ENCODE peak calls at places on chromosome X, in seven cellular contexts. N, M, V, C, S, Z and A are unnamed samples.

GRCh38 chrX:46574337-46574940 is 874 bp downstream of the CHST7 start:
- DNase-seq in S (peak; percentile 32), V (no peak), N (no peak), C (peak; percentile 39), M (no peak), Z (peak; percentile 39), A (no peak)

GRCh38 chrX:55839480-55839879 is 121.9 kb downstream of the RRAGB start:
- DNase-seq in S (peak; percentile 3), V (no peak), M (no peak), Z (no peak), N (no peak), C (no peak), A (no peak)

GRCh38 chrX:100447563-100448397 is 37.7 kb upstream of the PCDH19 start:
- DNase-seq in N (no peak), C (peak; percentile 3), V (peak; percentile 3), S (peak; percentile 21), Z (no peak), M (no peak), A (no peak)

GRCh38 chrX:20350598-20350997 is 83.9 kb upstream of the RPS6KA3 start:
- DNase-seq in N (no peak), C (no peak), S (no peak), V (no peak), M (no peak), Z (no peak), A (no peak)

GRCh38 chrX:69321789-69322188 is 156.5 kb upstream of the PJA1 start:
- DNase-seq in V (no peak), N (no peak), M (no peak), Z (no peak), C (no peak), S (no peak), A (no peak)

GRCh38 chrX:136196691-136197155 is 49.4 kb downstream of the FHL1 start:
- DNase-seq in S (no peak), M (no peak), Z (no peak), V (no peak), C (peak; percentile 41), N (no peak), A (no peak)

GRCh38 chrX:71618303-71618721 is at the start of gene CXCR3:
- DNase-seq in C (peak; percentile 44), S (peak; percentile 91), N (no peak), Z (peak; percentile 53), V (no peak), M (no peak), A (no peak)

GRCh38 chrX:11836284-11836683 is 78.2 kb downstream of the MSL3 start:
- DNase-seq in Z (no peak), N (no peak), V (no peak), S (no peak), C (no peak), M (no peak), A (no peak)

GRCh38 chrX:134524181-134524580 is 64.2 kb downstream of the HPRT1 start:
- DNase-seq in S (no peak), C (no peak), M (no peak), N (no peak), Z (no peak), V (no peak), A (no peak)